ENCODE peak calls at places on chromosomes 7 and 10, in six cellular contexts. One of them, this sample, is unnamed.

GRCh38 chr7:22860784-22861482 is 38.3 kb upstream of the TOMM7 start:
- DNase-seq in RWPE1: no peak
- DNase-seq in ovary: no peak
- DNase-seq in lower lobe of right lung: no peak
- DNase-seq in body of pancreas: no peak
- DNase-seq in gastrocnemius medialis: no peak
- DNase-seq in this sample: no peak

GRCh38 chr10:130138479-130138866 is 2.3 kb downstream of the GLRX3 start:
- DNase-seq in RWPE1: peak
- DNase-seq in ovary: no peak
- DNase-seq in lower lobe of right lung: no peak
- DNase-seq in body of pancreas: no peak
- DNase-seq in gastrocnemius medialis: no peak
- DNase-seq in this sample: no peak

GRCh38 chr7:101542527-101543241 is 86.4 kb downstream of the MYL10 start:
- DNase-seq in RWPE1: peak
- DNase-seq in ovary: peak
- DNase-seq in lower lobe of right lung: peak
- DNase-seq in body of pancreas: peak
- DNase-seq in gastrocnemius medialis: peak
- DNase-seq in this sample: no peak

GRCh38 chr7:134415700-134416099 is 43.2 kb downstream of the AKR1B1 start:
- DNase-seq in RWPE1: no peak
- DNase-seq in ovary: no peak
- DNase-seq in lower lobe of right lung: no peak
- DNase-seq in body of pancreas: no peak
- DNase-seq in gastrocnemius medialis: no peak
- DNase-seq in this sample: no peak

GRCh38 chr7:54397836-54398612 is 144.2 kb upstream of the VSTM2A start:
- DNase-seq in RWPE1: no peak
- DNase-seq in ovary: no peak
- DNase-seq in lower lobe of right lung: no peak
- DNase-seq in body of pancreas: no peak
- DNase-seq in gastrocnemius medialis: no peak
- DNase-seq in this sample: no peak

GRCh38 chr7:66099551-66100407 is 14.9 kb upstream of the CRCP start:
- DNase-seq in RWPE1: peak
- DNase-seq in ovary: peak
- DNase-seq in lower lobe of right lung: peak
- DNase-seq in body of pancreas: peak
- DNase-seq in gastrocnemius medialis: peak
- DNase-seq in this sample: peak

GRCh38 chr7:155874010-155874409 is 61.7 kb upstream of the SHH start:
- DNase-seq in RWPE1: no peak
- DNase-seq in ovary: no peak
- DNase-seq in lower lobe of right lung: no peak
- DNase-seq in body of pancreas: no peak
- DNase-seq in gastrocnemius medialis: no peak
- DNase-seq in this sample: no peak

GRCh38 chr7:116548506-116548905 is 23.7 kb downstream of the CAV1 start:
- DNase-seq in RWPE1: no peak
- DNase-seq in ovary: no peak
- DNase-seq in lower lobe of right lung: no peak
- DNase-seq in body of pancreas: no peak
- DNase-seq in gastrocnemius medialis: no peak
- DNase-seq in this sample: no peak

GRCh38 chr7:40220421-40220911 is 85.7 kb downstream of the SUGCT start:
- DNase-seq in RWPE1: no peak
- DNase-seq in ovary: no peak
- DNase-seq in lower lobe of right lung: no peak
- DNase-seq in body of pancreas: no peak
- DNase-seq in gastrocnemius medialis: no peak
- DNase-seq in this sample: no peak

GRCh38 chr7:8638076-8638475 is 204.7 kb downstream of the NXPH1 start:
- DNase-seq in RWPE1: no peak
- DNase-seq in ovary: no peak
- DNase-seq in lower lobe of right lung: no peak
- DNase-seq in body of pancreas: peak
- DNase-seq in gastrocnemius medialis: no peak
- DNase-seq in this sample: no peak

GRCh38 chr10:49539320-49539885 is 482 bp upstream of the ERCC6 start:
- DNase-seq in RWPE1: peak
- DNase-seq in ovary: no peak
- DNase-seq in lower lobe of right lung: peak
- DNase-seq in body of pancreas: peak
- DNase-seq in gastrocnemius medialis: peak
- DNase-seq in this sample: peak

GRCh38 chr7:47313564-47313963 is 268.3 kb downstream of the TNS3 start:
- DNase-seq in RWPE1: no peak
- DNase-seq in ovary: no peak
- DNase-seq in lower lobe of right lung: no peak
- DNase-seq in body of pancreas: no peak
- DNase-seq in gastrocnemius medialis: no peak
- DNase-seq in this sample: no peak

GRCh38 chr7:26813426-26813825 is 51.0 kb downstream of the SKAP2 start:
- DNase-seq in RWPE1: no peak
- DNase-seq in ovary: no peak
- DNase-seq in lower lobe of right lung: no peak
- DNase-seq in body of pancreas: no peak
- DNase-seq in gastrocnemius medialis: no peak
- DNase-seq in this sample: no peak

GRCh38 chr7:30845426-30846135 is 66.1 kb upstream of the AQP1 start:
- DNase-seq in RWPE1: peak
- DNase-seq in ovary: peak
- DNase-seq in lower lobe of right lung: peak
- DNase-seq in body of pancreas: no peak
- DNase-seq in gastrocnemius medialis: peak
- DNase-seq in this sample: peak

GRCh38 chr10:100730739-100731602 is 14.4 kb upstream of the PAX2 start:
- DNase-seq in RWPE1: no peak
- DNase-seq in ovary: no peak
- DNase-seq in lower lobe of right lung: no peak
- DNase-seq in body of pancreas: peak
- DNase-seq in gastrocnemius medialis: no peak
- DNase-seq in this sample: peak

GRCh38 chr7:2009541-2010001 is 223.2 kb downstream of the MAD1L1 start:
- DNase-seq in RWPE1: no peak
- DNase-seq in ovary: peak
- DNase-seq in lower lobe of right lung: peak
- DNase-seq in body of pancreas: no peak
- DNase-seq in gastrocnemius medialis: no peak
- DNase-seq in this sample: peak

GRCh38 chr10:10367277-10367676 is 650.4 kb upstream of the CELF2 start:
- DNase-seq in RWPE1: no peak
- DNase-seq in ovary: no peak
- DNase-seq in lower lobe of right lung: no peak
- DNase-seq in body of pancreas: no peak
- DNase-seq in gastrocnemius medialis: no peak
- DNase-seq in this sample: no peak

GRCh38 chr7:86949052-86949778 is 110.2 kb downstream of the ELAPOR2 start:
- DNase-seq in RWPE1: no peak
- DNase-seq in ovary: no peak
- DNase-seq in lower lobe of right lung: peak
- DNase-seq in body of pancreas: no peak
- DNase-seq in gastrocnemius medialis: no peak
- DNase-seq in this sample: no peak

GRCh38 chr7:40658731-40659130 is 523.9 kb downstream of the SUGCT start:
- DNase-seq in RWPE1: no peak
- DNase-seq in ovary: no peak
- DNase-seq in lower lobe of right lung: no peak
- DNase-seq in body of pancreas: no peak
- DNase-seq in gastrocnemius medialis: no peak
- DNase-seq in this sample: no peak

GRCh38 chr7:19928247-19928646 is 154.8 kb upstream of the TMEM196 start:
- DNase-seq in RWPE1: no peak
- DNase-seq in ovary: no peak
- DNase-seq in lower lobe of right lung: no peak
- DNase-seq in body of pancreas: no peak
- DNase-seq in gastrocnemius medialis: no peak
- DNase-seq in this sample: no peak

DNA sequence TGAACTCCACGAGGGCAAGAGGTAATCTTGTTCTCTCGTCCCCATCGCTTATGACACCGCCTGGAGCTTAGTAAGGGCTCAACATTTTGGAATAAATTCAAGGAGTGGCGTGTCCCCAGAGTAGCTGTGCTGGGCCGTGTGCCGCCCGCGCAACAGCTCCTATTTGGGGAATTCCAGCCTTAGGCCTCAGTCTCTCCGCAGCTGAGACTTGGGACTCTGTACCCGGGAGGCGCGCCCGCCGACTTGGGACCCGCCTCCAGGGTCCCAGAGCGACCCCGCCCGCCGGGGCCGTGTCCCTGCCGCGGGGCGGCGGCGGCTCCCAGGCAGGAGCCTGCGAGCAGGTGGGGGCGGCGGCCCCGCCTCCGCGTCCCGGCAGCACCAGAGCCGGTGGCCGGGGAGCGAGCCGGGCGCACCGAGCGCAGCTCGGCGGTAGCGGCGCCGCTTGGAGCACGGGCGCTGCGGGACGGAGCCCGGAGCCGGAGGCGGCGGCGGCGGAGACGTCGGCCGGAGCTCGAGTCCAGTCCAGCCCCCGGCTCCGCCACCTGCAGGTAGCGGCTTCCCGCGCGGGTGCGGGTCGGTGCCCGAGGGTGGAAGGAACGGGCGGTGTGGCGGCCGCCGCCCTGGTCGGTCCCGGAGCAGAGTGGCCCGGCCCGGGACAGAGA is at the start of gene WIPF3:
- DNase-seq in RWPE1: peak
- DNase-seq in ovary: peak
- DNase-seq in lower lobe of right lung: peak
- DNase-seq in body of pancreas: peak
- DNase-seq in gastrocnemius medialis: peak
- DNase-seq in this sample: peak
- TF ChIP-seq CTCF in RWPE1: no peak
- TF ChIP-seq CTCF in ovary: no peak
- TF ChIP-seq CTCF in lower lobe of right lung: no peak
- TF ChIP-seq CTCF in body of pancreas: no peak
- TF ChIP-seq CTCF in gastrocnemius medialis: no peak
- TF ChIP-seq CTCF in this sample: no peak

GRCh38 chr10:95442341-95442740 is 118.8 kb downstream of the SORBS1 start:
- DNase-seq in RWPE1: no peak
- DNase-seq in ovary: no peak
- DNase-seq in lower lobe of right lung: no peak
- DNase-seq in body of pancreas: no peak
- DNase-seq in gastrocnemius medialis: no peak
- DNase-seq in this sample: no peak

GRCh38 chr10:95444792-95445191 is 116.4 kb downstream of the SORBS1 start:
- DNase-seq in RWPE1: no peak
- DNase-seq in ovary: no peak
- DNase-seq in lower lobe of right lung: no peak
- DNase-seq in body of pancreas: no peak
- DNase-seq in gastrocnemius medialis: no peak
- DNase-seq in this sample: no peak

GRCh38 chr10:95445223-95445836 is 115.8 kb downstream of the SORBS1 start:
- DNase-seq in RWPE1: peak
- DNase-seq in ovary: peak
- DNase-seq in lower lobe of right lung: peak
- DNase-seq in body of pancreas: peak
- DNase-seq in gastrocnemius medialis: peak
- DNase-seq in this sample: no peak

GRCh38 chr10:95441547-95441923 is 119.6 kb downstream of the SORBS1 start:
- DNase-seq in RWPE1: no peak
- DNase-seq in ovary: no peak
- DNase-seq in lower lobe of right lung: no peak
- DNase-seq in body of pancreas: no peak
- DNase-seq in gastrocnemius medialis: no peak
- DNase-seq in this sample: no peak

GRCh38 chr10:95443636-95444035 is 117.5 kb downstream of the SORBS1 start:
- DNase-seq in RWPE1: no peak
- DNase-seq in ovary: no peak
- DNase-seq in lower lobe of right lung: no peak
- DNase-seq in body of pancreas: no peak
- DNase-seq in gastrocnemius medialis: no peak
- DNase-seq in this sample: no peak
- H3K27ac ChIP-seq in RWPE1: no peak
- H3K27ac ChIP-seq in ovary: no peak
- H3K27ac ChIP-seq in lower lobe of right lung: no peak
- H3K27ac ChIP-seq in body of pancreas: no peak
- H3K27ac ChIP-seq in gastrocnemius medialis: peak
- H3K27ac ChIP-seq in this sample: no peak

DNA sequence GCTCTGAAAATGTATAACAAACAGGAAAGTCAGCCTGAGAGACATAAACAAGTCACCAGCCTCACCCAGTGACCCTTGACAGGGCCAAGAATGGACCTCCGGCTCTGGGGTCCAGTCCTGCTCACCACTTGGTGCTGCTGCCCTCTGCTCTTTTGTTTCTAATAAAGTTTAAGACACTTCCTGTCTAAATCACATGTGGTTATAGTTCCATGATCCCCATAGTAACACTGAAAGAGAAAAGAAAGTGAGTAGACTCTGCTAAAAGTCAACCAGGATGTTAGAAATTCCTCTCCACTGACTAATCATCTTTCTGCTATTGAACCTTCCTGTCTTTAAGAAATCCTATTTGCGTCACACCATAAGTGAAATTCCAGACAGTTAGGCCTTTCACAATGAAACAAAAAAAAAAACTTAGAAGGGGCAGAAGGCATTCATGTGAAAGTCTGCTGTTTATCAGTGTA is 179.2 kb upstream of the BET1 start:
- DNase-seq in RWPE1: peak
- DNase-seq in ovary: peak
- DNase-seq in lower lobe of right lung: peak
- DNase-seq in body of pancreas: no peak
- DNase-seq in gastrocnemius medialis: no peak
- DNase-seq in this sample: no peak
- TF ChIP-seq CTCF in RWPE1: no peak
- TF ChIP-seq CTCF in ovary: no peak
- TF ChIP-seq CTCF in lower lobe of right lung: no peak
- TF ChIP-seq CTCF in body of pancreas: no peak
- TF ChIP-seq CTCF in gastrocnemius medialis: no peak
- TF ChIP-seq CTCF in this sample: no peak

DNA sequence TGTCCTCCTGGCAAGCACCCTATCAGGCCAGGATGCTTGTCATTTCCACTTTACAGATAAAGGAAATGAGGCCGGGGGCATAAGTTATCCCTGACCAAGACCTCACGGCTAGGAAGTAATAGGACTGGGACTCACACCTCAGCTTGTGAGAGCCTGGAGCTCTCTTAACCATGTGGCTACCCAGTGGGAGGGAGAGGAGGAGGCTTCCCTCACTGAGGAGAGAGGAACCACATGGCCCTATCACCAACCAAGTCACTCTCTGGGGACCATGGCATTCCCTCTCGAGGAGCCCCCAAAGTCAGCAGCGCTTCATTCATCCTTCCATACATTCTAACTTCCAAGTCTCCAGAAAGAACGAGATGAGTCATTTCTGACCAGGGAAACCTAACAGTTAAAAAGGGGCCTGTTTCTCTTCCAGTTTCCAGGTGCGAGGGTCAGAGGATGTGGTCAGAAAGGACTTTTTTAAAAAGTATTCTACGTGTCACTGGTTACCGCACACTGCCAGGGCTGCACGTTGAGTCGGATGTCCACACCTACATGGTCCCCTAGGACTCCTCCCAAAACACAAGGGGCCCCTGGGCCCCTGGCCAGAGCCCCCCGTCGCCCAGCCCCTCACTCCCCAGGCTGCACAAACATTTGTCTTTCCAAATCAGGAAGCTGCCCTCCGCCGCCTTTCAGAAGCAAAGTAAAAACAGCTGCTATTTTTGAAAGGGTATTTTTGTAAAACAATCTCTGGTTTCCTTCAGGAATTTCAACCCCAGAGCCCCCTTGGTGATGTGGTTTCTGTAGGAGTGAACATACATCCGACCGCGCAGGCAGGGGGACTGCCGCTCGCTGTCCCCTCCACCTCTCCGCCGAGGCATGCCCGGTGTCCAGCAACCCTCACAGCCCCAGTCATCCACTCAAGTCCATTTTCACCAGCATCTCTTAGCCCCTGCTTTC is 128.2 kb upstream of the CHST15 start:
- DNase-seq in RWPE1: no peak
- DNase-seq in ovary: no peak
- DNase-seq in lower lobe of right lung: no peak
- DNase-seq in body of pancreas: no peak
- DNase-seq in gastrocnemius medialis: no peak
- DNase-seq in this sample: no peak
- H3K27ac ChIP-seq in RWPE1: no peak
- H3K27ac ChIP-seq in ovary: no peak
- H3K27ac ChIP-seq in lower lobe of right lung: peak
- H3K27ac ChIP-seq in body of pancreas: no peak
- H3K27ac ChIP-seq in gastrocnemius medialis: no peak
- H3K27ac ChIP-seq in this sample: no peak

This sample was measured in upper lobe of right lung.